ENCODE peak calls at places on chromosome 20, in seven cellular contexts. V is ovary, W is astrocyte of the spinal cord, F is Peyer's patch, D is fibroblast of mammary gland, O is choroid plexus epithelial cell, B is ascending aorta. C is an unnamed sample.
A peak's percentile ranks its signal among the peaks of the same experiment; 100 is the strongest.

GRCh38 chr20:63029358-63030121 is 22.8 kb upstream of the BHLHE23 start:
- DNase-seq in V (no peak), W (no peak), F (peak; percentile 39), D (no peak), O (no peak), B (no peak), C (peak; percentile 88)

GRCh38 chr20:35199696-35200095 is 26.8 kb upstream of the MMP24 start:
- DNase-seq in V (no peak), W (peak; percentile 10), F (no peak), D (peak; percentile 83), O (no peak), B (no peak), C (no peak)

GRCh38 chr20:57514273-57514751 is 10.6 kb downstream of the CTCFL start:
- DNase-seq in V (peak; percentile 57), W (peak; percentile 63), F (peak; percentile 70), D (peak; percentile 71), O (peak; percentile 88), B (peak; percentile 83), C (peak; percentile 82)

GRCh38 chr20:50658804-50659380 is 32.5 kb downstream of the RIPOR3 start:
- DNase-seq in V (no peak), W (no peak), F (no peak), D (no peak), O (no peak), B (no peak), C (no peak)

GRCh38 chr20:62741191-62741676 is 32.6 kb downstream of the NTSR1 start:
- DNase-seq in V (no peak), W (peak; percentile 21), F (peak; percentile 48), D (no peak), O (peak; percentile 15), B (no peak), C (peak; percentile 89)

GRCh38 chr20:13661070-13661687 is 22.4 kb upstream of the TASP1 start:
- DNase-seq in V (peak; percentile 41), W (no peak), F (no peak), D (peak; percentile 23), O (peak; percentile 43), B (no peak), C (no peak)

GRCh38 chr20:38138086-38138777 is 26.8 kb downstream of the TGM2 start:
- DNase-seq in V (no peak), W (no peak), F (no peak), D (no peak), O (no peak), B (no peak), C (no peak)

GRCh38 chr20:41234546-41234945 is 83.0 kb downstream of the ZHX3 start:
- DNase-seq in V (no peak), W (peak; percentile 26), F (no peak), D (peak; percentile 15), O (peak; percentile 24), B (peak; percentile 81), C (peak; percentile 14)

GRCh38 chr20:37297066-37297736 is 7.7 kb downstream of the MANBAL start:
- DNase-seq in V (peak; percentile 44), W (peak; percentile 82), F (peak; percentile 12), D (peak; percentile 88), O (no peak), B (peak; percentile 87), C (no peak)

GRCh38 chr20:40941023-40941655 is 87.5 kb upstream of the TOP1 start:
- DNase-seq in V (no peak), W (no peak), F (no peak), D (no peak), O (peak; percentile 11), B (no peak), C (no peak)

GRCh38 chr20:62048346-62048761 is 17.3 kb downstream of the TAF4 start:
- DNase-seq in V (no peak), W (no peak), F (peak; percentile 14), D (no peak), O (no peak), B (no peak), C (peak; percentile 29)

GRCh38 chr20:36408219-36408618 is 102.1 kb downstream of the DLGAP4 start:
- DNase-seq in V (no peak), W (no peak), F (no peak), D (peak; percentile 37), O (peak; percentile 26), B (no peak), C (no peak)

GRCh38 chr20:58010666-58011065 is 217.8 kb downstream of the ANKRD60 start:
- DNase-seq in V (no peak), W (no peak), F (no peak), D (no peak), O (no peak), B (peak; percentile 22), C (no peak)

DNA sequence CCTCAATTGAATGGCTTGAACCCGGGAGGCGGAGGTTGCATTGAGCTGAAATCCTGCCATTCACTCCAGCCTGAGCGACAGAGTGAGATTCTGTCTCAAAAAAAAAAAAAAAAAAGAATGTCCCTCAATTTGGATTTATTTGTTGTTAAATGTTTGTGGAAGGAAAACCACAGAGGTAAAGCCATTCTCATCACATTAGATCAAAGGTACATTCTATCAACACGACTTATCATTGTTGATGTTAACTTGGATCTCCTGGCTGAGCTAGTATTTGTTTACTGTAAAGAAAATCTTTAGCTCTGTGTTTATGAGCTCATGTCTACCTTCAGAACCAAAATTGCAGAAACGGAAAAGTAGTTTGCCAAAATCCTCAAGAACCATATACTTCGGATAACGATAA is 91.4 kb upstream of the SALL4 start:
- DNase-seq in V (no peak), W (no peak), F (no peak), D (no peak), O (no peak), B (no peak), C (no peak)
- H3K4me3 ChIP-seq in V (no peak overlapping the region), W (no peak overlapping the region), F (no peak overlapping the region), D (no peak overlapping the region), O (no peak overlapping the region), B (no peak overlapping the region), C (no peak overlapping the region)

DNA sequence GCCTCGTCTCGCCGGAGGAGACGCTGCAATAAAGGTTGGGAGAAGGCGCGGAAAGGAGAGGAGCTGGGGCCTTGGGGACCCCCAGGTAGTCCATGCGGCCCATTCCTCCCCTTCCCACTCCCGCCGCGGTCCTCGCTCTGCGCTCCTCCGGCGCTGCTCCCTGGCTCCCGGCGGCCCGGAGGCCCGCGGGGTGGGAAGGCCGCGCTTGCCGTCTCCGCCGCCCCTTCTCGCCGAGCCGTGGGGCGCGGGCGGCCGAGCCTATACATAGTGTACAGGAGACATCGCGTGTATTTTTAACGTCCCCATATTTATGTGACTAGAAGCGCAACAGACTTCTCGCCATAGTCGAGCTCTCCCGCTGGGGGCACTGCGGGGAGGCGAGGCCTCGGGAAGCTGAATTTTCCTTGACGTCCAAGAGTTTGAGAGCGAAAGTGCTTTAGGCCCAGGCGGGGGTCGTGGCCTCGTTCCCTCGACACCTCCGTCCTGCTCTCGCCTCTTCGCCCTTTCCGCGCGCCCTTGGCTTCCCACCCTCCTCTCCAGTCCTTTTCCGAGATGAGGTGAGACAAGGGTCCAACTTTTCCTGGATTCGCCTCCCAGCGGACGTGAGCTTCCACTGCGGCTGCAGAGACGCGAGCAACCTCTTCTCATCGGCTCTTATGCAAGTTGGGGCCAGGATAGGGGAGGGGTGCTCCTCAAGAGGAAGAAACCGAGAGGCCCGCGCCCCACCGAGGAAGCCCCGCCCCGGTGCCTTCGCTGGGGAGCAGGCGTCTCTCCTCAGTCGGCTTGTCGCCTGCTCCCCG is 29.0 kb downstream of the SLC12A5 start:
- DNase-seq in V (no peak), W (peak; percentile 24), F (no peak), D (peak; percentile 49), O (peak; percentile 51), B (peak; percentile 69), C (peak; percentile 89)
- H3K4me3 ChIP-seq in V (no peak overlapping the region), W (no peak overlapping the region), F (peak overlapping the region; percentile 9), D (no peak overlapping the region), O (peak overlapping the region; percentile 38), B (peak overlapping the region; percentile 50), C (peak overlapping the region; percentile 31)

GRCh38 chr20:44182863-44183262 is 4.1 kb downstream of the JPH2 start:
- DNase-seq in V (no peak), W (no peak), F (no peak), D (no peak), O (no peak), B (no peak), C (no peak)
- H3K4me3 ChIP-seq in V (peak overlapping the region; percentile 44), W (no peak overlapping the region), F (no peak overlapping the region), D (no peak overlapping the region), O (no peak overlapping the region), B (peak overlapping the region; percentile 82), C (no peak overlapping the region)

GRCh38 chr20:544153-544725 is 649 bp upstream of the CSNK2A1 start:
- DNase-seq in V (no peak), W (no peak), F (no peak), D (no peak), O (no peak), B (no peak), C (no peak)
- H3K4me3 ChIP-seq in V (no peak overlapping the region), W (no peak overlapping the region), F (peak overlapping the region; percentile 97), D (peak overlapping the region; percentile 90), O (peak overlapping the region; percentile 99), B (peak overlapping the region; percentile 93), C (no peak overlapping the region)

GRCh38 chr20:49268600-49269365 is 9.1 kb downstream of the ZNFX1 start:
- DNase-seq in V (no peak), W (peak; percentile 46), F (no peak), D (peak; percentile 74), O (peak; percentile 72), B (no peak), C (no peak)
- H3K4me3 ChIP-seq in V (no peak overlapping the region), W (no peak overlapping the region), F (no peak overlapping the region), D (no peak overlapping the region), O (no peak overlapping the region), B (peak overlapping the region; percentile 35), C (no peak overlapping the region)

DNA sequence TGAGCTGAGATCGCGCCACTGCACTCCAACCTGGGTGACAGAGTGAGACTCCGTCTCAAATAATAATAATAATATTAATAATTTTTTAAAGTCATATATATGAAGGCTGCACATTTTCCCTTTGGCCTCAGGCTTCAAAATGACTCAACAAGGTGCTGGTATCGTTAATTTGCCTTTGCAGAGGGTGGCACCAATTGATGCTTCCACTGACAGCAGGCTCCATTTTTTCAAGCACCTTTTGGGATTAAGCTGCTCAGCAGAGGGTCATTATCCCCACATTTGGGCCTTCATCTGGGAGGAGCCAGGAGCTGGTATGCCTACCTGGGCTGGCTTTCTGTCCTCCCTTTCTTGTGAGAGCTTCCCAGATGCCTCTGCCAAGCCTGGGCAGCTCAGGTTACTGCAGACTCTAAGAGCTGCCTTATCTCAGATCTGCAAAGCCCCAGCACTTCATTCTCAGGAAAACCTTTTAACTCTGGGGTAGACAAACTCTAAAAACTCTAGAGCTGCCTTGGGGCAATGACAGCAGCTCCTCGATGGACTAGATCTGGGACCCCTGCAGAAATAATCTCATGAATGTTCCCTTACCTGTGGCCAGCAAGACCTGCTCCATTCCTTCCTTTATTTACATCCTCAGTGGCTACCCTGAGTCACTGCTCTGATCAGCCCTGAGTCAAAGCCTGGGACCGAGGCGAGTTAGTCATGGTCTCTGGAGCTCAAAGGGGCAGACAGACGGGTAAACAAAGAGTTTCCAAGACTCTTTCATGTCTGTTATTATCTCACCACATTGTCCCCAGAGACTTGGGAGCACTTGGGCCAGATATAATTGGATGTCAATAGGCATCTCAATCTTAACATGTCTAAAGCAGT is 80.0 kb upstream of the EYA2 start:
- DNase-seq in V (no peak), W (peak; percentile 86), F (no peak), D (peak; percentile 78), O (peak; percentile 73), B (no peak), C (peak; percentile 64)
- H3K4me3 ChIP-seq in V (no peak overlapping the region), W (no peak overlapping the region), F (no peak overlapping the region), D (no peak overlapping the region), O (no peak overlapping the region), B (no peak overlapping the region), C (no peak overlapping the region)

C was measured in H7.